ENCODE peak calls at places on chromosome 11, in seven cellular contexts. I is fibroblast of the aortic adventitia, S is A549, U is IMR-90, A is choroid plexus epithelial cell, C is brain microvascular endothelial cell, X is body of pancreas. B is an unnamed sample.

GRCh38 chr11:117232911-117233409 is 489 bp downstream of the RNF214 start:
- DNase-seq in I (no peak), S (peak; percentile 14), U (no peak), A (no peak), C (no peak), X (no peak), B (no peak)

GRCh38 chr11:76626921-76627391 is 43.6 kb downstream of the LRRC32 start:
- DNase-seq in I (no peak), S (no peak), U (peak; percentile 29), A (peak; percentile 38), C (peak; percentile 32), X (no peak), B (no peak)

GRCh38 chr11:20049231-20049630 is 111.0 kb downstream of the DBX1 start:
- DNase-seq in I (peak; percentile 57), S (no peak), U (no peak), A (peak; percentile 34), C (no peak), X (no peak), B (peak; percentile 17)

GRCh38 chr11:10622957-10623787 is 54.7 kb upstream of the LYVE1 start:
- DNase-seq in I (no peak), S (no peak), U (no peak), A (no peak), C (no peak), X (no peak), B (no peak)

GRCh38 chr11:94706211-94706610 is 61.9 kb upstream of the AMOTL1 start:
- DNase-seq in I (peak; percentile 56), S (no peak), U (peak; percentile 37), A (no peak), C (no peak), X (no peak), B (no peak)

GRCh38 chr11:10742460-10743208 is 8.4 kb upstream of the CTR9 start:
- DNase-seq in I (peak; percentile 77), S (no peak), U (peak; percentile 88), A (peak; percentile 45), C (peak; percentile 72), X (no peak), B (no peak)

GRCh38 chr11:111736191-111736590 is 30.0 kb downstream of the PPP2R1B start:
- DNase-seq in I (peak; percentile 79), S (no peak), U (peak; percentile 80), A (peak; percentile 68), C (peak; percentile 45), X (no peak), B (peak; percentile 75)

GRCh38 chr11:66324626-66325025 is 7.8 kb upstream of the CD248 start:
- DNase-seq in I (peak; percentile 58), S (no peak), U (no peak), A (peak; percentile 51), C (no peak), X (no peak), B (peak; percentile 45)

GRCh38 chr11:108933630-108934029 is 268.8 kb downstream of the DDX10 start:
- DNase-seq in I (peak; percentile 68), S (no peak), U (peak; percentile 85), A (peak; percentile 69), C (peak; percentile 68), X (no peak), B (peak; percentile 51)

GRCh38 chr11:95487391-95487790 is 256.4 kb upstream of the SESN3 start:
- DNase-seq in I (peak; percentile 26), S (no peak), U (no peak), A (no peak), C (no peak), X (no peak), B (no peak)

GRCh38 chr11:124748481-124749338 is 3.3 kb downstream of the VSIG2 start:
- DNase-seq in I (no peak), S (no peak), U (peak; percentile 56), A (peak; percentile 41), C (no peak), X (no peak), B (no peak)

GRCh38 chr11:61542024-61542461 is 33.5 kb downstream of the LRRC10B start:
- DNase-seq in I (no peak), S (no peak), U (no peak), A (peak; percentile 22), C (no peak), X (peak; percentile 30), B (no peak)

GRCh38 chr11:11553595-11553994 is 68.2 kb downstream of the GALNT18 start:
- DNase-seq in I (no peak), S (no peak), U (no peak), A (no peak), C (no peak), X (peak; percentile 36), B (no peak)

GRCh38 chr11:134036484-134037092 is 32.3 kb upstream of the JAM3 start:
- DNase-seq in I (no peak), S (no peak), U (no peak), A (peak; percentile 9), C (no peak), X (peak; percentile 32), B (no peak)

GRCh38 chr11:84930863-84931262 is 696.3 kb downstream of the DLG2 start:
- DNase-seq in I (no peak), S (no peak), U (no peak), A (no peak), C (no peak), X (no peak), B (no peak)

GRCh38 chr11:62054484-62055121 is 69.2 kb upstream of the INCENP start:
- DNase-seq in I (peak; percentile 81), S (peak; percentile 53), U (peak; percentile 34), A (peak; percentile 46), C (no peak), X (peak; percentile 46), B (peak; percentile 56)

GRCh38 chr11:112793416-112793815 is 167.8 kb upstream of the NCAM1 start:
- DNase-seq in I (peak; percentile 56), S (no peak), U (no peak), A (no peak), C (no peak), X (no peak), B (no peak)

GRCh38 chr11:68506908-68507307 is 46.4 kb downstream of the PPP6R3 start:
- DNase-seq in I (no peak), S (no peak), U (no peak), A (no peak), C (no peak), X (no peak), B (no peak)

GRCh38 chr11:93444671-93445073 is 98.5 kb downstream of the SMCO4 start:
- DNase-seq in I (no peak), S (no peak), U (peak; percentile 2), A (no peak), C (peak; percentile 10), X (no peak), B (peak; percentile 42)

GRCh38 chr11:16364250-16364649 is 7.9 kb upstream of the SOX6 start:
- DNase-seq in I (no peak), S (no peak), U (no peak), A (no peak), C (no peak), X (no peak), B (no peak)

GRCh38 chr11:28269621-28270020 is 161.4 kb downstream of the METTL15 start:
- DNase-seq in I (no peak), S (no peak), U (no peak), A (no peak), C (no peak), X (no peak), B (no peak)

GRCh38 chr11:67160872-67161783 is 42.1 kb downstream of the KDM2A start:
- DNase-seq in I (no peak), S (no peak), U (peak; percentile 74), A (peak; percentile 53), C (no peak), X (no peak), B (peak; percentile 12)

GRCh38 chr11:83717551-83717950 is 431.4 kb upstream of the CCDC90B start:
- DNase-seq in I (no peak), S (no peak), U (no peak), A (peak; percentile 22), C (no peak), X (no peak), B (no peak)

GRCh38 chr11:85918910-85919794 is 64.0 kb downstream of the CCDC83 start:
- DNase-seq in I (peak; percentile 79), S (no peak), U (no peak), A (peak; percentile 14), C (no peak), X (no peak), B (peak; percentile 41)

DNA sequence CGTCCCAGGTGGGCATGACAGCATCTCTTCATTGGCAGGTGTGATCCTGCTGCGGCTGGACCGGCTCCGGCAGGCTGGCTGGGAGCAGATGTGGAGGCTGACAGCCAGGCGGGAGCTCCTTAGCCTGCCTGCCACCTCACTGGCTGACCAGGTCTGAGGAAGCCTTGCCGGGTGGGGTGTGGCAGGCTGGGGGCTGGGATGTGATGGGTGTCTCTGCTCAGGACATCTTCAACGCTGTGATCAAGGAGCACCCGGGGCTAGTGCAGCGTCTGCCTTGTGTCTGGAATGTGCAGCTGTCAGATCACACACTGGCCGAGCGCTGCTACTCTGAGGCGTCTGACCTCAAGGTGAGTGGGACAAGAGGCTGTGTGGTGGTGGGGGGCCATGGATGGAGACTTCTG is 3.5 kb downstream of the LARGE2 start:
- DNase-seq in I (no peak), S (no peak), U (no peak), A (no peak), C (no peak), X (peak; percentile 12), B (no peak)
- H3K4me3 ChIP-seq in I (no peak overlapping the region), S (no peak overlapping the region), U (no peak overlapping the region), A (no peak overlapping the region), C (no peak overlapping the region), X (no peak overlapping the region), B (no peak overlapping the region)

GRCh38 chr11:128948583-128948982 is 5.9 kb upstream of the TP53AIP1 start:
- DNase-seq in I (no peak), S (no peak), U (no peak), A (no peak), C (no peak), X (no peak), B (no peak)
- TF ChIP-seq CTCF in I (no peak), S (no peak), U (peak; percentile 10), A (peak; percentile 29), C (peak; percentile 42), X (peak; percentile 4), B (no peak)

GRCh38 chr11:87719311-87720073 is 455.8 kb downstream of the RAB38 start:
- DNase-seq in I (peak; percentile 1), S (no peak), U (no peak), A (peak; percentile 12), C (no peak), X (no peak), B (peak; percentile 9)
- H3K4me3 ChIP-seq in I (no peak overlapping the region), S (no peak overlapping the region), U (no peak overlapping the region), A (no peak overlapping the region), C (no peak overlapping the region), X (no peak overlapping the region), B (no peak overlapping the region)

GRCh38 chr11:4606231-4607015 is 1.6 kb downstream of the TRIM68 start:
- DNase-seq in I (peak; percentile 67), S (no peak), U (peak; percentile 8), A (peak; percentile 49), C (no peak), X (no peak), B (peak; percentile 67)

GRCh38 chr11:4605057-4605456 is 3.0 kb downstream of the TRIM68 start:
- DNase-seq in I (no peak), S (no peak), U (no peak), A (no peak), C (no peak), X (peak; percentile 21), B (no peak)

GRCh38 chr11:4610258-4610935 is 2.4 kb upstream of the TRIM68 start:
- DNase-seq in I (peak; percentile 55), S (no peak), U (peak; percentile 5), A (no peak), C (no peak), X (no peak), B (peak; percentile 37)

GRCh38 chr11:4607111-4607510 is 920 bp downstream of the TRIM68 start:
- DNase-seq in I (peak; percentile 27), S (no peak), U (peak; percentile 7), A (no peak), C (no peak), X (no peak), B (peak; percentile 29)

GRCh38 chr11:4607782-4608666 is at the start of gene TRIM68:
- DNase-seq in I (peak; percentile 95), S (peak; percentile 96), U (peak; percentile 95), A (peak; percentile 98), C (peak; percentile 95), X (peak; percentile 96), B (peak; percentile 96)
- TF ChIP-seq CTCF in I (peak; percentile 13), S (no peak), U (no peak), A (no peak), C (peak; percentile 4), X (no peak), B (no peak)